ENCODE peak calls at places on chromosomes 6 and 20, in ten cellular contexts. One of them, this sample, is unnamed.

GRCh38 chr6:84897874-84898635 is 133.7 kb upstream of the TBX18 start:
- DNase-seq in Panc1: peak; percentile 2
- DNase-seq in cardiac fibroblast: peak; percentile 79
- DNase-seq in vagina: no peak
- DNase-seq in endodermal cell: no peak
- DNase-seq in gastrocnemius medialis: no peak
- DNase-seq in psoas muscle: no peak
- DNase-seq in astrocyte of the spinal cord: peak; percentile 74
- DNase-seq in IMR-90: peak; percentile 2
- DNase-seq in HFF-Myc: peak; percentile 24
- DNase-seq in this sample: peak; percentile 73

GRCh38 chr6:106027760-106028159 is 58.4 kb upstream of the PRDM1 start:
- DNase-seq in vagina: no peak
- DNase-seq in gastrocnemius medialis: no peak
- DNase-seq in endodermal cell: no peak
- DNase-seq in psoas muscle: no peak
- DNase-seq in cardiac fibroblast: no peak
- DNase-seq in astrocyte of the spinal cord: no peak
- DNase-seq in IMR-90: peak; percentile 29
- DNase-seq in Panc1: no peak
- DNase-seq in HFF-Myc: no peak
- DNase-seq in this sample: no peak

GRCh38 chr6:167781066-167781767 is 45.5 kb upstream of the AFDN start:
- DNase-seq in HFF-Myc: no peak
- DNase-seq in endodermal cell: peak; percentile 44
- DNase-seq in gastrocnemius medialis: no peak
- DNase-seq in vagina: no peak
- DNase-seq in IMR-90: no peak
- DNase-seq in Panc1: no peak
- DNase-seq in psoas muscle: no peak
- DNase-seq in cardiac fibroblast: no peak
- DNase-seq in astrocyte of the spinal cord: no peak
- DNase-seq in this sample: no peak

GRCh38 chr6:152272486-152272885 is 364.7 kb downstream of the SYNE1 start:
- DNase-seq in IMR-90: no peak
- DNase-seq in astrocyte of the spinal cord: no peak
- DNase-seq in gastrocnemius medialis: no peak
- DNase-seq in endodermal cell: no peak
- DNase-seq in HFF-Myc: no peak
- DNase-seq in vagina: no peak
- DNase-seq in cardiac fibroblast: no peak
- DNase-seq in Panc1: no peak
- DNase-seq in psoas muscle: no peak
- DNase-seq in this sample: peak; percentile 20

GRCh38 chr6:16244869-16245451 is 6.6 kb downstream of the GMPR start:
- DNase-seq in endodermal cell: no peak
- DNase-seq in psoas muscle: no peak
- DNase-seq in HFF-Myc: no peak
- DNase-seq in cardiac fibroblast: peak; percentile 37
- DNase-seq in Panc1: no peak
- DNase-seq in gastrocnemius medialis: no peak
- DNase-seq in IMR-90: peak; percentile 51
- DNase-seq in astrocyte of the spinal cord: peak; percentile 86
- DNase-seq in vagina: no peak
- DNase-seq in this sample: no peak

GRCh38 chr6:134077301-134077700 is 24.9 kb upstream of the SLC2A12 start:
- DNase-seq in psoas muscle: no peak
- DNase-seq in gastrocnemius medialis: no peak
- DNase-seq in HFF-Myc: no peak
- DNase-seq in vagina: no peak
- DNase-seq in astrocyte of the spinal cord: peak; percentile 51
- DNase-seq in endodermal cell: no peak
- DNase-seq in cardiac fibroblast: peak; percentile 56
- DNase-seq in IMR-90: peak; percentile 78
- DNase-seq in Panc1: no peak
- DNase-seq in this sample: peak; percentile 28

GRCh38 chr20:20366551-20366895 is 1.4 kb upstream of the INSM1 start:
- DNase-seq in psoas muscle: no peak
- DNase-seq in vagina: no peak
- DNase-seq in astrocyte of the spinal cord: no peak
- DNase-seq in Panc1: no peak
- DNase-seq in endodermal cell: no peak
- DNase-seq in gastrocnemius medialis: no peak
- DNase-seq in IMR-90: no peak
- DNase-seq in HFF-Myc: no peak
- DNase-seq in cardiac fibroblast: no peak
- DNase-seq in this sample: no peak

GRCh38 chr6:106439459-106439858 is 78.9 kb downstream of the CRYBG1 start:
- DNase-seq in endodermal cell: no peak
- DNase-seq in HFF-Myc: no peak
- DNase-seq in cardiac fibroblast: no peak
- DNase-seq in vagina: no peak
- DNase-seq in IMR-90: no peak
- DNase-seq in Panc1: no peak
- DNase-seq in astrocyte of the spinal cord: no peak
- DNase-seq in gastrocnemius medialis: no peak
- DNase-seq in psoas muscle: no peak
- DNase-seq in this sample: no peak

GRCh38 chr6:131054392-131055250 is 8.4 kb downstream of the EPB41L2 start:
- DNase-seq in Panc1: no peak
- DNase-seq in cardiac fibroblast: no peak
- DNase-seq in endodermal cell: no peak
- DNase-seq in IMR-90: no peak
- DNase-seq in vagina: no peak
- DNase-seq in gastrocnemius medialis: no peak
- DNase-seq in astrocyte of the spinal cord: no peak
- DNase-seq in HFF-Myc: no peak
- DNase-seq in psoas muscle: no peak
- DNase-seq in this sample: no peak

GRCh38 chr20:47355489-47356219 is 845 bp downstream of the ZMYND8 start:
- DNase-seq in HFF-Myc: no peak
- DNase-seq in endodermal cell: no peak
- DNase-seq in psoas muscle: no peak
- DNase-seq in gastrocnemius medialis: no peak
- DNase-seq in vagina: no peak
- DNase-seq in astrocyte of the spinal cord: peak; percentile 35
- DNase-seq in cardiac fibroblast: peak; percentile 74
- DNase-seq in IMR-90: no peak
- DNase-seq in Panc1: no peak
- DNase-seq in this sample: no peak

GRCh38 chr6:89471287-89471867 is 38.4 kb downstream of the ANKRD6 start:
- DNase-seq in Panc1: no peak
- DNase-seq in psoas muscle: no peak
- DNase-seq in IMR-90: no peak
- DNase-seq in endodermal cell: peak; percentile 69
- DNase-seq in astrocyte of the spinal cord: no peak
- DNase-seq in cardiac fibroblast: peak; percentile 13
- DNase-seq in gastrocnemius medialis: no peak
- DNase-seq in HFF-Myc: no peak
- DNase-seq in vagina: no peak
- DNase-seq in this sample: no peak

DNA sequence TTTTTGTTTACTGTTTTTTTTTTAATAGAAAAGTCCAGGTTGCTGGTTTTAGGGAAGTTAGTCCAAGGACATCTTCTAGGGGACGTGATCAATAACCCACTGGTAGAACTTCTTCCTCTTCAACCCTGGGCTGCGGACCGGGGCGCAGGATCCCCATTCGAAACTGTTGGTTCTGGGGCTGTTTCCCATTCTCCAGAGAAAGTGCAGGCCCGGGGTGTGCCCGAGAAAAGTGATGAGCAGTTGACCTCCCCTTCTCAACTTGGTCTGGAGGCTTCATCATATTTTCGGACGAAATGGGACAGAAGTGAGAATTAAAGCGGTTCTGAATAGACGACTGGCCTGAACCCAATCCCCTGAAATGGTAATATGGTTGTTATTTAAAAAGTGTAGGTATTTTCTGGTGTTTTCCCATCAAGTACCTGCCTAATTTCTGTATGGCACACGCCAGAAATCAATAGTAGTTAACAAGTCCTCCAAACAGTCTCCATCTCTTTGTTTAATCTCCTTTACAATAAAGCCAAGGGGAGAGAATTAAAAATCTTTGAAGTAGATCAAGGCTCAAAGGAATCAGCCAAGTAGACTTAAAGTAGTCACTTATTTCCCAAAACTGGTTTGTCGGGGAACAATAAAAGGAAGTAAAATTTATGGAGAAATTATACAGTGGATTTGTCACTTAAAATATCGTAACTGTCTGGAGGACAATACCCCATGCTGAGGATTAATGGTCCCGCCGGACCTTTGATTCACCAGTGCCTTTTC is 543 bp upstream of the PRDM13 start:
- DNase-seq in Panc1: no peak
- DNase-seq in HFF-Myc: no peak
- DNase-seq in astrocyte of the spinal cord: no peak
- DNase-seq in gastrocnemius medialis: no peak
- DNase-seq in vagina: no peak
- DNase-seq in cardiac fibroblast: no peak
- DNase-seq in IMR-90: no peak
- DNase-seq in endodermal cell: no peak
- DNase-seq in psoas muscle: no peak
- DNase-seq in this sample: no peak
- H3K4me3 ChIP-seq in Panc1: no peak overlapping the region
- H3K4me3 ChIP-seq in HFF-Myc: no peak overlapping the region
- H3K4me3 ChIP-seq in astrocyte of the spinal cord: no peak overlapping the region
- H3K4me3 ChIP-seq in gastrocnemius medialis: no peak overlapping the region
- H3K4me3 ChIP-seq in vagina: no peak overlapping the region
- H3K4me3 ChIP-seq in cardiac fibroblast: no peak overlapping the region
- H3K4me3 ChIP-seq in IMR-90: no peak overlapping the region
- H3K4me3 ChIP-seq in endodermal cell: no peak overlapping the region
- H3K4me3 ChIP-seq in psoas muscle: no peak overlapping the region
- H3K4me3 ChIP-seq in this sample: no peak overlapping the region

DNA sequence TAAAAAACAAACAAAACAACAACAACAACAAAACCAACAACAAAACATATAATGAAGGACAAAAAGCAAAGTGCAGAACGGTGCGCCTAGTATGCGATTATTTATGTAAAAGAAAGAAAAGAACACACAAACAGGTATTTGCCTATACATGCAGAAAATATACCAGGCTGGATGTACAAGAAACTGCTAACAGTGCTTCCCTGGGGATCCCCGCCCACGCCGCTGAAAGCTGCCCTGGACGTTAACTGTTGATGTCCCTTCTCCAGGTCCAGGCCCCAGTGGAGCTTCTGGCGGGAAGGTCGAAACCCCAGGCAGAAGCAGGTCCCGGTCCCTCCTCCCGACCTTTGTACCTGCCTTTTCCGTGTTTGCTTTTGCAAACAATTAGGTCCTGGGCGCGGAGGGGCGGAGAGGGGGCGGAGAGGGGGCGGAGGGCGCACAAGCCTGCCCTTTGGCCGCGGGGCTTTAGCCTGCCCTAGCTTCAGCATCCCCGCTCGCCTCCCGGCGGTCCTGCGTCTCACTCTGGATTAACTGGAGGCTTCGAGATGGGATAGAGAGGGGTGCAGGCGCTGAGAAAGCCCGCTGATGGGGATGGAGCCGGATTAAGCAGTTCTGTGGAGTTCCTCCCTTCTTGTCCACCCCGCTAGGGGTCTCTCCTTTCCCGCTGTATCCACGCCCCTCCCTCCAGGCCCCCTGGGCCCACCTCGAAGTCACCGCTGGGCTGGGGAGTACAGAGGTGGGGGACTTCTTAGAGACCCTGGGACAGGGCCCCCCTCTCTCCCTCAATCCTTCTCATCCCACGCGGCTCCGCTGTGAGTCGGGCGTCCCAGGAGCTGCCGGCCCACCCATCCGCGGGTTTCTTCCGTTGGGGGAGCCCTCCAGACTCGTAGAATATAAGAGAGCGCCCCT is 8.2 kb upstream of the AHCY start:
- DNase-seq in astrocyte of the spinal cord: no peak
- DNase-seq in gastrocnemius medialis: no peak
- DNase-seq in HFF-Myc: no peak
- DNase-seq in cardiac fibroblast: no peak
- DNase-seq in IMR-90: no peak
- DNase-seq in psoas muscle: no peak
- DNase-seq in vagina: no peak
- DNase-seq in Panc1: no peak
- DNase-seq in endodermal cell: peak; percentile 94
- DNase-seq in this sample: no peak
- TF ChIP-seq CTCF in astrocyte of the spinal cord: peak; percentile 23
- TF ChIP-seq CTCF in gastrocnemius medialis: no peak
- TF ChIP-seq CTCF in HFF-Myc: no peak
- TF ChIP-seq CTCF in cardiac fibroblast: peak; percentile 23
- TF ChIP-seq CTCF in IMR-90: no peak
- TF ChIP-seq CTCF in psoas muscle: no peak
- TF ChIP-seq CTCF in vagina: no peak
- TF ChIP-seq CTCF in Panc1: no peak
- TF ChIP-seq CTCF in endodermal cell: peak; percentile 45
- TF ChIP-seq CTCF in this sample: peak; percentile 31

GRCh38 chr6:156434049-156434794 is 343.0 kb upstream of the ARID1B start:
- DNase-seq in vagina: no peak
- DNase-seq in gastrocnemius medialis: no peak
- DNase-seq in Panc1: no peak
- DNase-seq in HFF-Myc: no peak
- DNase-seq in psoas muscle: no peak
- DNase-seq in astrocyte of the spinal cord: no peak
- DNase-seq in IMR-90: no peak
- DNase-seq in cardiac fibroblast: no peak
- DNase-seq in endodermal cell: no peak
- DNase-seq in this sample: no peak

GRCh38 chr6:156434795-156435190 is 342.4 kb upstream of the ARID1B start:
- DNase-seq in astrocyte of the spinal cord: no peak
- DNase-seq in Panc1: no peak
- DNase-seq in IMR-90: no peak
- DNase-seq in psoas muscle: no peak
- DNase-seq in endodermal cell: no peak
- DNase-seq in HFF-Myc: no peak
- DNase-seq in cardiac fibroblast: no peak
- DNase-seq in gastrocnemius medialis: no peak
- DNase-seq in vagina: no peak
- DNase-seq in this sample: no peak

GRCh38 chr6:156438519-156438918 is 338.7 kb upstream of the ARID1B start:
- DNase-seq in vagina: no peak
- DNase-seq in HFF-Myc: no peak
- DNase-seq in gastrocnemius medialis: no peak
- DNase-seq in endodermal cell: no peak
- DNase-seq in psoas muscle: no peak
- DNase-seq in Panc1: no peak
- DNase-seq in IMR-90: no peak
- DNase-seq in cardiac fibroblast: no peak
- DNase-seq in astrocyte of the spinal cord: no peak
- DNase-seq in this sample: no peak

GRCh38 chr6:156440688-156441087 is 336.5 kb upstream of the ARID1B start:
- DNase-seq in Panc1: no peak
- DNase-seq in endodermal cell: no peak
- DNase-seq in psoas muscle: no peak
- DNase-seq in vagina: no peak
- DNase-seq in cardiac fibroblast: no peak
- DNase-seq in IMR-90: no peak
- DNase-seq in gastrocnemius medialis: no peak
- DNase-seq in HFF-Myc: no peak
- DNase-seq in astrocyte of the spinal cord: no peak
- DNase-seq in this sample: no peak

GRCh38 chr6:156437084-156437879 is 339.9 kb upstream of the ARID1B start:
- DNase-seq in IMR-90: no peak
- DNase-seq in Panc1: no peak
- DNase-seq in cardiac fibroblast: no peak
- DNase-seq in astrocyte of the spinal cord: no peak
- DNase-seq in vagina: no peak
- DNase-seq in HFF-Myc: no peak
- DNase-seq in endodermal cell: no peak
- DNase-seq in psoas muscle: no peak
- DNase-seq in gastrocnemius medialis: no peak
- DNase-seq in this sample: peak; percentile 20
- H3K4me3 ChIP-seq in IMR-90: no peak overlapping the region
- H3K4me3 ChIP-seq in Panc1: no peak overlapping the region
- H3K4me3 ChIP-seq in cardiac fibroblast: no peak overlapping the region
- H3K4me3 ChIP-seq in astrocyte of the spinal cord: no peak overlapping the region
- H3K4me3 ChIP-seq in vagina: no peak overlapping the region
- H3K4me3 ChIP-seq in HFF-Myc: no peak overlapping the region
- H3K4me3 ChIP-seq in endodermal cell: no peak overlapping the region
- H3K4me3 ChIP-seq in psoas muscle: no peak overlapping the region
- H3K4me3 ChIP-seq in gastrocnemius medialis: no peak overlapping the region
- H3K4me3 ChIP-seq in this sample: peak overlapping the region; percentile 26

GRCh38 chr6:118551063-118551672 is 3.1 kb downstream of the PLN start:
- DNase-seq in Panc1: peak; percentile 30
- DNase-seq in gastrocnemius medialis: no peak
- DNase-seq in IMR-90: peak; percentile 79
- DNase-seq in cardiac fibroblast: peak; percentile 85
- DNase-seq in psoas muscle: no peak
- DNase-seq in endodermal cell: no peak
- DNase-seq in vagina: no peak
- DNase-seq in HFF-Myc: peak; percentile 57
- DNase-seq in astrocyte of the spinal cord: peak; percentile 76
- DNase-seq in this sample: peak; percentile 63
- TF ChIP-seq CTCF in Panc1: peak; percentile 75
- TF ChIP-seq CTCF in gastrocnemius medialis: peak; percentile 67
- TF ChIP-seq CTCF in IMR-90: peak; percentile 80
- TF ChIP-seq CTCF in cardiac fibroblast: peak; percentile 62
- TF ChIP-seq CTCF in psoas muscle: peak; percentile 63
- TF ChIP-seq CTCF in endodermal cell: peak; percentile 81
- TF ChIP-seq CTCF in vagina: peak; percentile 20
- TF ChIP-seq CTCF in HFF-Myc: peak; percentile 51
- TF ChIP-seq CTCF in astrocyte of the spinal cord: peak; percentile 57
- TF ChIP-seq CTCF in this sample: peak; percentile 69